ENCODE peak calls at places on chromosomes 13 and 19, in seven cellular contexts. K is heart right ventricle, R is KBM-7, S is BJ, P is OCI-M1, M is T-cell, I is anterior cingulate cortex. H is an unnamed sample.

GRCh38 chr13:113862766-113863510 is 938 bp downstream of the GAS6 start:
- DNase-seq in K (no peak), R (peak; percentile 70), S (no peak), P (no peak), M (no peak), I (no peak), H (no peak)

GRCh38 chr19:54332149-54332548 is 6.8 kb downstream of the LILRA4 start:
- DNase-seq in K (no peak), R (no peak), S (no peak), P (no peak), M (no peak), I (no peak), H (no peak)

GRCh38 chr19:46728693-46729339 is 11.9 kb upstream of the PRKD2 start:
- DNase-seq in K (peak; percentile 84), R (peak; percentile 64), S (no peak), P (peak; percentile 83), M (peak; percentile 80), I (peak; percentile 46), H (peak; percentile 87)

GRCh38 chr13:33285420-33286124 is at the start of gene STARD13:
- DNase-seq in K (peak; percentile 89), R (no peak), S (peak; percentile 92), P (peak; percentile 72), M (no peak), I (peak; percentile 91), H (no peak)

GRCh38 chr19:43362179-43362578 is 8.7 kb downstream of the CD177 start:
- DNase-seq in K (no peak), R (no peak), S (no peak), P (no peak), M (no peak), I (no peak), H (no peak)

GRCh38 chr13:52085416-52085815 is 43.5 kb downstream of the NEK5 start:
- DNase-seq in K (no peak), R (no peak), S (peak; percentile 4), P (no peak), M (no peak), I (no peak), H (no peak)

GRCh38 chr19:3055741-3056453 is 6.4 kb downstream of the TLE5 start:
- DNase-seq in K (no peak), R (no peak), S (no peak), P (no peak), M (no peak), I (no peak), H (no peak)

GRCh38 chr13:30145709-30146367 is 161.5 kb downstream of the KATNAL1 start:
- DNase-seq in K (no peak), R (no peak), S (no peak), P (no peak), M (no peak), I (no peak), H (no peak)

GRCh38 chr19:8973501-8974091 is 36.6 kb downstream of the MUC16 start:
- DNase-seq in K (no peak), R (peak; percentile 14), S (no peak), P (peak; percentile 68), M (no peak), I (no peak), H (peak; percentile 25)

GRCh38 chr13:51230473-51231105 is 8.4 kb downstream of the FAM124A start:
- DNase-seq in K (peak; percentile 43), R (no peak), S (no peak), P (peak; percentile 30), M (no peak), I (peak; percentile 50), H (no peak)

GRCh38 chr19:56611288-56611687 is 16.2 kb downstream of the ZNF71 start:
- DNase-seq in K (no peak), R (no peak), S (no peak), P (no peak), M (no peak), I (no peak), H (no peak)

GRCh38 chr13:67075239-67075638 is 154.9 kb downstream of the PCDH9 start:
- DNase-seq in K (no peak), R (no peak), S (no peak), P (peak; percentile 65), M (no peak), I (no peak), H (no peak)

GRCh38 chr13:97259787-97260641 is 37.9 kb downstream of the MBNL2 start:
- DNase-seq in K (no peak), R (no peak), S (no peak), P (peak; percentile 97), M (no peak), I (no peak), H (no peak)

GRCh38 chr13:94548382-94549240 is 47.3 kb downstream of the TGDS start:
- DNase-seq in K (peak; percentile 47), R (no peak), S (no peak), P (no peak), M (peak; percentile 36), I (peak; percentile 66), H (peak; percentile 64)

GRCh38 chr19:13024126-13024957 is 29.1 kb downstream of the NFIX start:
- DNase-seq in K (no peak), R (no peak), S (no peak), P (no peak), M (no peak), I (peak; percentile 50), H (no peak)

GRCh38 chr19:6259312-6259861 is 20.4 kb downstream of the MLLT1 start:
- DNase-seq in K (no peak), R (no peak), S (no peak), P (no peak), M (no peak), I (no peak), H (no peak)

GRCh38 chr19:13838071-13838942 is 38.6 kb upstream of the NANOS3 start:
- DNase-seq in K (no peak), R (no peak), S (no peak), P (no peak), M (no peak), I (no peak), H (no peak)

GRCh38 chr19:53019684-53020083 is 6.0 kb downstream of the ERVV-1 start:
- DNase-seq in K (no peak), R (peak; percentile 9), S (no peak), P (peak; percentile 37), M (no peak), I (no peak), H (peak; percentile 25)

GRCh38 chr13:22175815-22176214 is 504.9 kb downstream of the FGF9 start:
- DNase-seq in K (no peak), R (no peak), S (no peak), P (no peak), M (no peak), I (no peak), H (no peak)

GRCh38 chr19:10004617-10005016 is 5.7 kb downstream of the COL5A3 start:
- DNase-seq in K (no peak), R (no peak), S (no peak), P (no peak), M (no peak), I (no peak), H (no peak)

GRCh38 chr13:110268061-110268460 is 38.9 kb downstream of the COL4A1 start:
- DNase-seq in K (no peak), R (no peak), S (no peak), P (no peak), M (no peak), I (no peak), H (no peak)

GRCh38 chr19:49638360-49638759 is 1.6 kb downstream of the RRAS start:
- DNase-seq in K (no peak), R (no peak), S (no peak), P (peak; percentile 48), M (no peak), I (no peak), H (no peak)

GRCh38 chr19:5075603-5076002 is 106.7 kb downstream of the KDM4B start:
- DNase-seq in K (no peak), R (peak; percentile 13), S (no peak), P (no peak), M (no peak), I (no peak), H (peak; percentile 78)

GRCh38 chr19:57099199-57099661 is 20.6 kb upstream of the USP29 start:
- DNase-seq in K (peak; percentile 75), R (peak; percentile 27), S (no peak), P (peak; percentile 80), M (peak; percentile 32), I (peak; percentile 56), H (peak; percentile 62)

GRCh38 chr19:4032436-4032835 is 24.9 kb downstream of the PIAS4 start:
- DNase-seq in K (no peak), R (no peak), S (no peak), P (no peak), M (no peak), I (no peak), H (no peak)

GRCh38 chr19:21260164-21260847 is 68.9 kb downstream of the ZNF708 start:
- DNase-seq in K (no peak), R (no peak), S (no peak), P (no peak), M (no peak), I (no peak), H (no peak)

GRCh38 chr13:46526763-46527162 is 26.2 kb upstream of the LRCH1 start:
- DNase-seq in K (no peak), R (no peak), S (no peak), P (peak; percentile 28), M (no peak), I (no peak), H (no peak)